ENCODE peak calls at places on chromosomes 12 and 14, in nine cellular contexts. One of them, this sample, is unnamed.

GRCh38 chr14:42855159-42855558 is 1248.5 kb downstream of the LRFN5 start:
- DNase-seq in Panc1: no peak
- DNase-seq in GM23248: no peak
- DNase-seq in left ventricle myocardium inferior: no peak
- DNase-seq in tibial artery: no peak
- DNase-seq in fibroblast of lung: peak
- DNase-seq in body of pancreas: no peak
- DNase-seq in pancreas: no peak
- DNase-seq in thoracic aorta: no peak
- DNase-seq in this sample: no peak

GRCh38 chr12:108618079-108618952 is 15.4 kb downstream of the SELPLG start:
- DNase-seq in tibial artery: peak
- DNase-seq in fibroblast of lung: peak
- DNase-seq in GM23248: peak
- DNase-seq in pancreas: peak
- DNase-seq in thoracic aorta: no peak
- DNase-seq in body of pancreas: peak
- DNase-seq in Panc1: no peak
- DNase-seq in left ventricle myocardium inferior: peak
- DNase-seq in this sample: peak

GRCh38 chr14:80805136-80805535 is 136.4 kb downstream of the CEP128 start:
- DNase-seq in GM23248: peak
- DNase-seq in Panc1: no peak
- DNase-seq in pancreas: no peak
- DNase-seq in tibial artery: no peak
- DNase-seq in fibroblast of lung: peak
- DNase-seq in thoracic aorta: no peak
- DNase-seq in body of pancreas: no peak
- DNase-seq in left ventricle myocardium inferior: no peak
- DNase-seq in this sample: no peak

GRCh38 chr12:42587564-42588307 is 1.8 kb downstream of the PRICKLE1 start:
- DNase-seq in Panc1: no peak
- DNase-seq in body of pancreas: no peak
- DNase-seq in pancreas: no peak
- DNase-seq in left ventricle myocardium inferior: no peak
- DNase-seq in fibroblast of lung: no peak
- DNase-seq in thoracic aorta: no peak
- DNase-seq in GM23248: peak
- DNase-seq in tibial artery: no peak
- DNase-seq in this sample: no peak

GRCh38 chr12:120367924-120368788 is 808 bp downstream of the MSI1 start:
- DNase-seq in pancreas: peak
- DNase-seq in body of pancreas: peak
- DNase-seq in left ventricle myocardium inferior: no peak
- DNase-seq in tibial artery: no peak
- DNase-seq in fibroblast of lung: no peak
- DNase-seq in Panc1: no peak
- DNase-seq in GM23248: peak
- DNase-seq in thoracic aorta: no peak
- DNase-seq in this sample: no peak

GRCh38 chr12:120944645-120945217 is 33.6 kb upstream of the HNF1A start:
- DNase-seq in body of pancreas: peak
- DNase-seq in tibial artery: peak
- DNase-seq in left ventricle myocardium inferior: peak
- DNase-seq in GM23248: peak
- DNase-seq in pancreas: peak
- DNase-seq in Panc1: peak
- DNase-seq in fibroblast of lung: peak
- DNase-seq in thoracic aorta: no peak
- DNase-seq in this sample: peak

GRCh38 chr14:55241673-55242072 is 29.5 kb upstream of the FBXO34 start:
- DNase-seq in fibroblast of lung: no peak
- DNase-seq in GM23248: no peak
- DNase-seq in tibial artery: no peak
- DNase-seq in left ventricle myocardium inferior: no peak
- DNase-seq in pancreas: no peak
- DNase-seq in thoracic aorta: no peak
- DNase-seq in Panc1: no peak
- DNase-seq in body of pancreas: no peak
- DNase-seq in this sample: no peak

GRCh38 chr14:51395361-51395849 is 155.4 kb downstream of the TMX1 start:
- DNase-seq in tibial artery: no peak
- DNase-seq in pancreas: peak
- DNase-seq in thoracic aorta: no peak
- DNase-seq in body of pancreas: peak
- DNase-seq in fibroblast of lung: peak
- DNase-seq in GM23248: peak
- DNase-seq in left ventricle myocardium inferior: peak
- DNase-seq in Panc1: no peak
- DNase-seq in this sample: peak

GRCh38 chr14:55454264-55455151 is 14.1 kb upstream of the TBPL2 start:
- DNase-seq in pancreas: peak
- DNase-seq in left ventricle myocardium inferior: no peak
- DNase-seq in body of pancreas: peak
- DNase-seq in GM23248: peak
- DNase-seq in Panc1: no peak
- DNase-seq in tibial artery: peak
- DNase-seq in fibroblast of lung: peak
- DNase-seq in thoracic aorta: no peak
- DNase-seq in this sample: peak

GRCh38 chr12:92987362-92987761 is 58.3 kb upstream of the EEA1 start:
- DNase-seq in pancreas: no peak
- DNase-seq in Panc1: peak
- DNase-seq in GM23248: peak
- DNase-seq in left ventricle myocardium inferior: no peak
- DNase-seq in tibial artery: no peak
- DNase-seq in thoracic aorta: no peak
- DNase-seq in fibroblast of lung: peak
- DNase-seq in body of pancreas: peak
- DNase-seq in this sample: peak

GRCh38 chr12:108856428-108857157 is 790 bp downstream of the SSH1 start:
- DNase-seq in tibial artery: peak
- DNase-seq in GM23248: peak
- DNase-seq in Panc1: no peak
- DNase-seq in thoracic aorta: peak
- DNase-seq in fibroblast of lung: peak
- DNase-seq in left ventricle myocardium inferior: peak
- DNase-seq in body of pancreas: peak
- DNase-seq in pancreas: peak
- DNase-seq in this sample: peak

GRCh38 chr12:68040450-68041075 is 51.3 kb downstream of the IFNG-AS1 start:
- DNase-seq in thoracic aorta: peak
- DNase-seq in pancreas: peak
- DNase-seq in body of pancreas: peak
- DNase-seq in fibroblast of lung: peak
- DNase-seq in Panc1: peak
- DNase-seq in left ventricle myocardium inferior: peak
- DNase-seq in GM23248: peak
- DNase-seq in tibial artery: peak
- DNase-seq in this sample: peak

GRCh38 chr14:88572117-88572516 is 9.3 kb downstream of the ZC3H14 start:
- DNase-seq in left ventricle myocardium inferior: no peak
- DNase-seq in pancreas: no peak
- DNase-seq in fibroblast of lung: no peak
- DNase-seq in body of pancreas: no peak
- DNase-seq in thoracic aorta: no peak
- DNase-seq in Panc1: no peak
- DNase-seq in GM23248: no peak
- DNase-seq in tibial artery: no peak
- DNase-seq in this sample: no peak

GRCh38 chr12:65779091-65779642 is 45.1 kb upstream of the HMGA2 start:
- DNase-seq in pancreas: no peak
- DNase-seq in tibial artery: no peak
- DNase-seq in body of pancreas: no peak
- DNase-seq in Panc1: peak
- DNase-seq in thoracic aorta: no peak
- DNase-seq in fibroblast of lung: peak
- DNase-seq in left ventricle myocardium inferior: no peak
- DNase-seq in GM23248: peak
- DNase-seq in this sample: peak

DNA sequence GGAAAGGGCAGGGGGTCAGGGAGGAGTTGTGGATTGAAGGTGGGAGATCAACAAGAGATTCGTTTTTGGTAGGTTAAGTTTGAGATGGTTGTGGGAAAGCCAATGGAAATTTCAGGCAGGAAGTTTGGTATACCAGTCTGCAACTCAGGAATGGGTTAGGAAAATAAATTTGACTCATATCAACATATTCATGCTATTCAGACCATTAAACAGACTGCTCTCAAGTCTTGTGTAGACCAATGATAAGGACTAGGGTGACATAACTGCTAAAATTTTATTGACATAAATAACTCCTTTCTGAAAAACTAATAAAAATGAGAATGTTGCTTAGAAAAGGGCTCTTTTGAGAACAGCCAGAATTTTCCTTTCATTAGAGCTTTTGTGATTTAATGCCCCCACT is 60.0 kb downstream of the PLEKHA5 start:
- DNase-seq in fibroblast of lung: no peak
- DNase-seq in tibial artery: no peak
- DNase-seq in Panc1: no peak
- DNase-seq in body of pancreas: no peak
- DNase-seq in left ventricle myocardium inferior: no peak
- DNase-seq in thoracic aorta: no peak
- DNase-seq in GM23248: peak
- DNase-seq in pancreas: no peak
- DNase-seq in this sample: no peak
- H3K27ac ChIP-seq in fibroblast of lung: no peak
- H3K27ac ChIP-seq in tibial artery: peak
- H3K27ac ChIP-seq in Panc1: no peak
- H3K27ac ChIP-seq in body of pancreas: no peak
- H3K27ac ChIP-seq in left ventricle myocardium inferior: peak
- H3K27ac ChIP-seq in thoracic aorta: peak
- H3K27ac ChIP-seq in GM23248: no peak
- H3K27ac ChIP-seq in pancreas: no peak
- H3K27ac ChIP-seq in this sample: no peak

GRCh38 chr14:90551070-90551704 is 154.4 kb downstream of the CALM1 start:
- DNase-seq in Panc1: no peak
- DNase-seq in tibial artery: no peak
- DNase-seq in GM23248: no peak
- DNase-seq in fibroblast of lung: peak
- DNase-seq in left ventricle myocardium inferior: no peak
- DNase-seq in body of pancreas: no peak
- DNase-seq in pancreas: no peak
- DNase-seq in thoracic aorta: no peak
- DNase-seq in this sample: peak

GRCh38 chr14:90553298-90553920 is 156.6 kb downstream of the CALM1 start:
- DNase-seq in GM23248: no peak
- DNase-seq in left ventricle myocardium inferior: no peak
- DNase-seq in thoracic aorta: no peak
- DNase-seq in body of pancreas: no peak
- DNase-seq in Panc1: no peak
- DNase-seq in fibroblast of lung: no peak
- DNase-seq in tibial artery: no peak
- DNase-seq in pancreas: no peak
- DNase-seq in this sample: no peak

GRCh38 chr14:90549794-90550591 is 153.2 kb downstream of the CALM1 start:
- DNase-seq in GM23248: no peak
- DNase-seq in fibroblast of lung: no peak
- DNase-seq in left ventricle myocardium inferior: no peak
- DNase-seq in Panc1: no peak
- DNase-seq in thoracic aorta: no peak
- DNase-seq in tibial artery: no peak
- DNase-seq in pancreas: no peak
- DNase-seq in body of pancreas: no peak
- DNase-seq in this sample: no peak

GRCh38 chr14:90552465-90553297 is 155.9 kb downstream of the CALM1 start:
- DNase-seq in tibial artery: no peak
- DNase-seq in thoracic aorta: no peak
- DNase-seq in left ventricle myocardium inferior: no peak
- DNase-seq in body of pancreas: no peak
- DNase-seq in GM23248: no peak
- DNase-seq in Panc1: no peak
- DNase-seq in fibroblast of lung: no peak
- DNase-seq in pancreas: no peak
- DNase-seq in this sample: no peak

DNA sequence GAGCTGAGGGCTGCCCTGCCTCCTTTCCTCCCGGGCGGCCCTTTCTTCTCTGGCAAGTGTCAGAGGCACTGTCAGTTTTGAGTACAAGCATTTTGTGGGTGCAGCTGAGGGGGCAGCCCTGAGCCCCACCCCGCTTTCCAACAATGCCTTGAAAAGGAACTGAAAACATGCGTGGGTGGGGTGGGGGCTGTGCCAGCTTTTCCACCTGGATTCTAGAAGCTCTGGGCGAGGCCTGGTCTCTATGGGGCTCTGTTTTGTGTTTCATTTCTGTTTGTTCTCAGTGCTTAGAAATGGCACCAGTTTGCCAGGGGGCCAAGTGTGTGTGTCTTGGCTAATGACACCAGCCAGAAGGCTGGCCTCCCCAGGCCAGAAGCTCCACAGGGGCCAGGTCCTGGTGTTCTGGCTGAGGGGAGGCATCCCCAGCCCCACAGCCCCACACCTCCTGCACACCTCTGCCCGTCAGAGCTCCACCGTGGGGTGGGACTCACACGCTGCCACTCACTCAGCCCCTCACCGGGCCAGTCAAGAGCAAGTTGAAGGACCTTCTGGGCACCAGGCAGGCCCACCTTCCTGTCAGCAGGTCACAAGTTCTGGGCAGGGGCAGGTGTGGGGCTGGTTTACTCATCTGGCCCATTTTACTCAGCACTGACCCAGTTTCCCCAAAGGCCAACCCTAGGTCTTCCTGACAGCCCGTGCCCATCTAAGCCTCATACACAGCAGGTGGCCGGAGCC is 155.1 kb downstream of the CALM1 start:
- DNase-seq in thoracic aorta: no peak
- DNase-seq in body of pancreas: no peak
- DNase-seq in GM23248: no peak
- DNase-seq in fibroblast of lung: no peak
- DNase-seq in tibial artery: no peak
- DNase-seq in left ventricle myocardium inferior: no peak
- DNase-seq in Panc1: no peak
- DNase-seq in pancreas: no peak
- DNase-seq in this sample: no peak
- H3K4me3 ChIP-seq in thoracic aorta: no peak
- H3K4me3 ChIP-seq in body of pancreas: no peak
- H3K4me3 ChIP-seq in GM23248: no peak
- H3K4me3 ChIP-seq in fibroblast of lung: no peak
- H3K4me3 ChIP-seq in tibial artery: no peak
- H3K4me3 ChIP-seq in left ventricle myocardium inferior: no peak
- H3K4me3 ChIP-seq in Panc1: no peak
- H3K4me3 ChIP-seq in pancreas: no peak
- H3K4me3 ChIP-seq in this sample: no peak

GRCh38 chr12:4959381-4959780 is 49.7 kb downstream of the KCNA1 start:
- DNase-seq in pancreas: no peak
- DNase-seq in GM23248: no peak
- DNase-seq in left ventricle myocardium inferior: no peak
- DNase-seq in thoracic aorta: no peak
- DNase-seq in fibroblast of lung: no peak
- DNase-seq in tibial artery: no peak
- DNase-seq in body of pancreas: no peak
- DNase-seq in Panc1: no peak
- DNase-seq in this sample: no peak
- H3K27ac ChIP-seq in pancreas: no peak
- H3K27ac ChIP-seq in GM23248: no peak
- H3K27ac ChIP-seq in left ventricle myocardium inferior: no peak
- H3K27ac ChIP-seq in thoracic aorta: no peak
- H3K27ac ChIP-seq in fibroblast of lung: no peak
- H3K27ac ChIP-seq in tibial artery: no peak
- H3K27ac ChIP-seq in body of pancreas: no peak
- H3K27ac ChIP-seq in Panc1: no peak
- H3K27ac ChIP-seq in this sample: no peak

GRCh38 chr12:98352835-98353234 is 162.6 kb upstream of the TMPO start:
- DNase-seq in tibial artery: no peak
- DNase-seq in Panc1: no peak
- DNase-seq in body of pancreas: no peak
- DNase-seq in left ventricle myocardium inferior: no peak
- DNase-seq in thoracic aorta: no peak
- DNase-seq in pancreas: no peak
- DNase-seq in GM23248: peak
- DNase-seq in fibroblast of lung: no peak
- DNase-seq in this sample: peak
- H3K4me3 ChIP-seq in tibial artery: no peak
- H3K4me3 ChIP-seq in Panc1: no peak
- H3K4me3 ChIP-seq in body of pancreas: no peak
- H3K4me3 ChIP-seq in left ventricle myocardium inferior: no peak
- H3K4me3 ChIP-seq in thoracic aorta: no peak
- H3K4me3 ChIP-seq in pancreas: no peak
- H3K4me3 ChIP-seq in GM23248: peak
- H3K4me3 ChIP-seq in fibroblast of lung: no peak
- H3K4me3 ChIP-seq in this sample: no peak

This sample was measured in brain microvascular endothelial cell.